ENCODE peak calls at places on chromosomes 13 and 19, in four cellular contexts. E is activated T-helper 9 cell treated with anti-CD3 and anti-CD28 coated beads, Interleukin-2, amount 50 U/mL, for 16 hours; O is neural crest cell; N is astrocyte of the spinal cord. Z is an unnamed sample.

GRCh38 chr19:22945560-22945959 is 57.4 kb downstream of the ZNF728 start:
- DNase-seq in N (peak), E (no peak), O (no peak), Z (no peak)

GRCh38 chr13:98672947-98673545 is 79.4 kb downstream of the SLC15A1 start:
- DNase-seq in E (peak), N (peak), O (peak), Z (peak)

GRCh38 chr19:48418317-48419064 is 25.0 kb downstream of the GRIN2D start:
- DNase-seq in N (peak), O (no peak), E (no peak), Z (no peak)

GRCh38 chr19:57559008-57559403 is 657 bp downstream of the ZNF550 start:
- DNase-seq in N (no peak), E (no peak), O (no peak), Z (peak)

GRCh38 chr13:79581870-79582315 is 100.9 kb downstream of the NDFIP2 start:
- DNase-seq in O (no peak), N (peak), E (no peak), Z (no peak)

GRCh38 chr19:16435238-16435911 is 36.4 kb downstream of the EPS15L1 start:
- DNase-seq in N (peak), O (no peak), E (no peak), Z (peak)

GRCh38 chr19:11223208-11223607 is 16.2 kb upstream of the ANGPTL8 start:
- DNase-seq in O (no peak), E (no peak), N (no peak), Z (no peak)

GRCh38 chr13:25037057-25037813 is 58.7 kb upstream of the PABPC3 start:
- DNase-seq in E (no peak), O (peak), N (peak), Z (peak)

GRCh38 chr19:40216777-40217026 is 1.5 kb downstream of the TTC9B start:
- DNase-seq in E (no peak), O (no peak), N (no peak), Z (no peak)

GRCh38 chr19:5292453-5292842 is 48.2 kb downstream of the PTPRS start:
- DNase-seq in N (no peak), E (no peak), O (no peak), Z (no peak)

GRCh38 chr19:19120308-19121156 is 17.7 kb downstream of the TMEM161A start:
- DNase-seq in O (peak), N (peak), E (no peak), Z (peak)

GRCh38 chr13:99431927-99432636 is 69.2 kb upstream of the TM9SF2 start:
- DNase-seq in N (no peak), O (no peak), E (no peak), Z (no peak)

GRCh38 chr19:3849092-3849491 is 19.7 kb downstream of the ZFR2 start:
- DNase-seq in E (peak), N (no peak), O (peak), Z (peak)

GRCh38 chr19:5691930-5692784 is 2.1 kb downstream of the RPL36 start:
- DNase-seq in E (no peak), O (no peak), N (no peak), Z (no peak)

GRCh38 chr13:32051156-32051555 is 19.6 kb downstream of the FRY start:
- DNase-seq in E (no peak), N (no peak), O (no peak), Z (no peak)

GRCh38 chr19:17519967-17520366 is 8.5 kb downstream of the PGLS start:
- DNase-seq in N (peak), E (no peak), O (no peak), Z (no peak)

GRCh38 chr19:17933414-17934129 is 757 bp downstream of the CCDC124 start:
- DNase-seq in N (no peak), E (no peak), O (no peak), Z (no peak)

GRCh38 chr19:5953680-5954213 is 24.2 kb downstream of the RANBP3 start:
- DNase-seq in N (peak), E (peak), O (no peak), Z (no peak)

GRCh38 chr19:2260341-2260751 is 4.1 kb upstream of the JSRP1 start:
- DNase-seq in E (no peak), N (no peak), O (no peak), Z (no peak)

GRCh38 chr13:113573065-113573464 is 11.5 kb upstream of the TFDP1 start:
- DNase-seq in N (no peak), E (no peak), O (no peak), Z (no peak)

GRCh38 chr13:92346046-92346445 is 880.6 kb upstream of the GPC6 start:
- DNase-seq in O (no peak), N (no peak), E (no peak), Z (no peak)

GRCh38 chr13:53005631-53006030 is 23.0 kb upstream of the OLFM4 start:
- DNase-seq in N (no peak), O (no peak), E (no peak), Z (no peak)

GRCh38 chr13:72244788-72245187 is 377.8 kb upstream of the DACH1 start:
- DNase-seq in E (no peak), N (no peak), O (no peak), Z (no peak)